ENCODE peak calls at places on chromosomes 16 and 17, in ten cellular contexts. L is nephron progenitor cell, F is H9, T is GM23338, R is foreskin fibroblast, G is HFF-Myc, I is adrenal gland, X is GM06990, P is osteoblast, S is endodermal cell. Y is an unnamed sample.

GRCh38 chr16:74565378-74565777 is 41.5 kb downstream of the GLG1 start:
- DNase-seq in G (no peak), P (no peak), T (no peak), F (no peak), R (no peak), S (no peak), X (no peak), L (no peak), I (no peak), Y (no peak)

GRCh38 chr16:3983081-3983520 is 102.6 kb upstream of the CREBBP start:
- DNase-seq in T (peak), F (peak), I (peak), G (no peak), P (peak), L (peak), X (no peak), R (peak), S (peak), Y (no peak)

GRCh38 chr17:7334938-7335538 is 1.3 kb upstream of the ACAP1 start:
- DNase-seq in P (no peak), F (no peak), I (no peak), L (no peak), S (no peak), R (no peak), X (no peak), T (no peak), G (no peak), Y (no peak)

GRCh38 chr16:1413684-1414531 is 596 bp downstream of the UNKL start:
- DNase-seq in S (peak), F (peak), I (peak), G (no peak), P (peak), L (peak), T (peak), X (peak), R (peak), Y (no peak)

GRCh38 chr16:28863929-28864886 is 565 bp downstream of the SH2B1 start:
- DNase-seq in R (peak), I (peak), G (no peak), F (no peak), L (peak), X (no peak), T (peak), S (no peak), P (peak), Y (no peak)

GRCh38 chr17:14575349-14575966 is 274.6 kb downstream of the HS3ST3B1 start:
- DNase-seq in T (no peak), X (no peak), F (no peak), I (no peak), P (no peak), G (peak), L (no peak), R (no peak), S (peak), Y (no peak)

GRCh38 chr17:32491371-32492280 is 4.8 kb downstream of the CDK5R1 start:
- DNase-seq in L (no peak), S (no peak), G (no peak), R (no peak), I (no peak), T (no peak), F (no peak), X (peak), P (peak), Y (peak)

GRCh38 chr16:12995721-12996372 is 94.4 kb downstream of the SHISA9 start:
- DNase-seq in L (no peak), I (no peak), T (no peak), X (no peak), F (no peak), S (no peak), G (no peak), P (no peak), R (no peak), Y (no peak)

GRCh38 chr17:6708357-6708961 is 4.7 kb downstream of the SLC13A5 start:
- DNase-seq in R (no peak), L (no peak), T (no peak), F (no peak), S (peak), I (no peak), G (no peak), X (no peak), P (no peak), Y (no peak)

GRCh38 chr17:14135906-14136590 is 66.7 kb downstream of the COX10 start:
- DNase-seq in L (no peak), T (no peak), X (no peak), P (no peak), R (no peak), S (no peak), I (no peak), F (no peak), G (no peak), Y (no peak)

GRCh38 chr16:66481943-66482390 is 54.9 kb downstream of the BEAN1 start:
- DNase-seq in T (no peak), S (peak), L (no peak), P (peak), I (peak), X (no peak), R (no peak), G (no peak), F (no peak), Y (peak)

GRCh38 chr16:83793179-83793578 is 14.6 kb upstream of the HSBP1 start:
- DNase-seq in I (no peak), L (no peak), G (no peak), T (peak), X (no peak), F (no peak), P (no peak), S (peak), R (no peak), Y (no peak)

GRCh38 chr16:30585400-30586191 is at the start of gene ZNF785:
- DNase-seq in F (peak), T (peak), S (peak), X (peak), I (peak), R (peak), P (peak), L (peak), G (peak), Y (peak)
- TF ChIP-seq CTCF in F (no peak), T (peak), S (no peak), X (peak), I (peak), R (no peak), P (peak), L (no peak), G (no peak), Y (peak)

GRCh38 chr16:87233928-87234327 is 83.3 kb downstream of the C16orf95 start:
- DNase-seq in T (peak), G (no peak), F (peak), X (no peak), L (no peak), P (peak), S (peak), I (no peak), R (peak), Y (no peak)
- TF ChIP-seq CTCF in T (peak), G (peak), F (peak), X (no peak), L (peak), P (peak), S (peak), I (no peak), R (peak), Y (peak)

GRCh38 chr17:79839363-79840203 is at the start of gene CBX4:
- DNase-seq in R (peak), F (peak), S (peak), L (peak), I (peak), P (peak), T (peak), X (peak), G (no peak), Y (no peak)
- TF ChIP-seq CTCF in R (peak), F (peak), S (peak), L (peak), I (peak), P (peak), T (peak), X (peak), G (peak), Y (peak)

GRCh38 chr17:28357061-28357900 is at the start of gene POLDIP2:
- DNase-seq in P (peak), S (peak), F (peak), T (peak), G (peak), X (peak), R (peak), L (peak), I (peak), Y (peak)
- TF ChIP-seq CTCF in P (no peak), S (peak), F (peak), T (no peak), G (no peak), X (no peak), R (no peak), L (no peak), I (no peak), Y (peak)

DNA sequence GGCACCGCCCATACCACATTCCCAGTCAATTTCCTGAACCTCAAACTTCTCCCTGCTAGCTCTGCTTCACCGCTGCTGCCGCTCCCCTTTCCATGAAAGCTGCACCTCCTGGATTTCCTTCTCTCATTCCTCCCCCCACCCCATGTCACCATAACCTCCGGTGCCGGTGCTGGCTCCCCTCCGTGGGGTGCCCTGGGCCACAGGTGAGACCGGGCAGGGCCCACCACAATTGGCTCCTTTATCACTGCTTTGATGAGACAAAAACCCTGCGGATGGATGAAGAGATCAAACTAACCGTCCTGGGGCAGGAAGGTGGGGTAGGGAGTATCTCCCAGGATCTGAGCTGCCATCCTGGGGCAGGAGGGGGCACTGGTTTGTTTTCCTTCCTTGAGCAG is 111.3 kb upstream of the LHX1 start:
- DNase-seq in L (no peak), G (no peak), T (no peak), X (no peak), S (no peak), R (no peak), I (no peak), F (no peak), P (no peak), Y (peak)
- TF ChIP-seq CTCF in L (no peak), G (no peak), T (peak), X (no peak), S (no peak), R (no peak), I (no peak), F (no peak), P (no peak), Y (no peak)

GRCh38 chr16:78227855-78228254 is 128.4 kb downstream of the WWOX start:
- DNase-seq in X (no peak), S (peak), I (no peak), T (peak), F (peak), R (no peak), P (no peak), L (peak), G (no peak), Y (no peak)
- TF ChIP-seq CTCF in X (peak), S (peak), I (no peak), T (peak), F (peak), R (no peak), P (no peak), L (peak), G (no peak), Y (peak)

GRCh38 chr17:17952691-17953090 is 19.5 kb downstream of the TOM1L2 start:
- DNase-seq in R (no peak), I (no peak), X (no peak), F (peak), L (no peak), S (peak), T (peak), G (no peak), P (no peak), Y (no peak)
- TF ChIP-seq CTCF in R (no peak), I (no peak), X (no peak), F (peak), L (no peak), S (peak), T (peak), G (no peak), P (no peak), Y (no peak)

Y was measured in chondrocyte.